ENCODE peak calls at places on chromosomes 3 and 15, in eight cellular contexts. S is GM13976, M is RWPE1, R is left lung, E is tibial artery, O is tibial nerve, L is fibroblast of lung, I is neural progenitor cell. D is an unnamed sample.

GRCh38 chr15:64288577-64288976 is 67.4 kb downstream of the CSNK1G1 start:
- DNase-seq in S (no peak), E (no peak), O (no peak), M (no peak), L (peak), I (no peak), R (no peak), D (no peak)

GRCh38 chr3:101631397-101631796 is 45.5 kb downstream of the ZBTB11 start:
- DNase-seq in M (no peak), L (no peak), O (no peak), R (no peak), S (no peak), E (no peak), I (no peak), D (no peak)

GRCh38 chr3:38646630-38647029 is 2.9 kb downstream of the SCN5A start:
- DNase-seq in R (no peak), E (peak), M (no peak), L (no peak), O (no peak), S (peak), I (peak), D (no peak)

GRCh38 chr15:23578521-23579150 is 13.2 kb downstream of the MKRN3 start:
- DNase-seq in L (no peak), R (no peak), S (no peak), O (no peak), E (no peak), I (no peak), M (no peak), D (no peak)

GRCh38 chr3:193240850-193241706 is at the start of gene PLAAT1:
- DNase-seq in I (peak), M (peak), O (no peak), E (peak), S (peak), R (peak), L (peak), D (no peak)

GRCh38 chr3:74413547-74414241 is 200.8 kb downstream of the CNTN3 start:
- DNase-seq in I (no peak), S (no peak), L (no peak), R (no peak), M (no peak), O (no peak), E (no peak), D (no peak)

GRCh38 chr15:98758224-98758623 is 109.9 kb downstream of the IGF1R start:
- DNase-seq in O (no peak), E (no peak), I (no peak), R (no peak), M (no peak), L (no peak), S (no peak), D (no peak)

GRCh38 chr3:117874028-117874765 is 1160.4 kb downstream of the IGSF11 start:
- DNase-seq in S (no peak), R (no peak), O (no peak), L (peak), I (peak), M (no peak), E (no peak), D (no peak)

GRCh38 chr3:142124243-142124642 is 25.1 kb downstream of the TFDP2 start:
- DNase-seq in I (no peak), M (no peak), L (no peak), E (no peak), O (no peak), R (no peak), S (no peak), D (no peak)

GRCh38 chr15:44788748-44789147 is 52.4 kb downstream of the TRIM69 start:
- DNase-seq in E (no peak), I (no peak), L (peak), O (no peak), M (no peak), S (no peak), R (no peak), D (no peak)

GRCh38 chr3:189369636-189370035 is 197.9 kb downstream of the TPRG1 start:
- DNase-seq in E (no peak), O (no peak), R (no peak), M (no peak), I (no peak), L (no peak), S (no peak), D (no peak)

GRCh38 chr15:68644088-68644904 is 65.5 kb downstream of the CORO2B start:
- DNase-seq in L (peak), R (no peak), O (no peak), M (no peak), S (no peak), E (no peak), I (no peak), D (no peak)

GRCh38 chr3:177647876-177648275 is 450.6 kb upstream of the TBL1XR1 start:
- DNase-seq in E (no peak), M (no peak), L (no peak), R (no peak), I (no peak), S (no peak), O (no peak), D (no peak)

GRCh38 chr15:96037584-96037983 is 292.9 kb upstream of the NR2F2 start:
- DNase-seq in S (no peak), M (no peak), E (no peak), I (no peak), R (no peak), L (peak), O (no peak), D (no peak)

GRCh38 chr3:59812778-59813558 is 763.1 kb upstream of the CFAP20DC start:
- DNase-seq in L (peak), S (no peak), E (no peak), R (no peak), O (no peak), I (peak), M (no peak), D (no peak)

GRCh38 chr3:45968706-45969105 is 25.4 kb downstream of the CXCR6 start:
- DNase-seq in O (no peak), I (no peak), M (no peak), R (no peak), E (no peak), S (no peak), L (peak), D (no peak)

GRCh38 chr3:10353661-10354372 is 32.9 kb upstream of the SEC13 start:
- DNase-seq in R (no peak), I (no peak), S (no peak), O (no peak), L (no peak), M (no peak), E (no peak), D (no peak)

GRCh38 chr3:138688871-138689299 is 80.3 kb downstream of the FAIM start:
- DNase-seq in S (no peak), O (no peak), M (no peak), L (no peak), R (no peak), I (no peak), E (no peak), D (no peak)

GRCh38 chr15:61396235-61396927 is 167.3 kb upstream of the RORA start:
- DNase-seq in R (no peak), M (no peak), L (no peak), O (no peak), S (no peak), E (no peak), I (no peak), D (no peak)

GRCh38 chr15:50552238-50552637 is 5.8 kb upstream of the USP50 start:
- DNase-seq in I (no peak), E (no peak), O (no peak), R (no peak), M (no peak), L (no peak), S (peak), D (no peak)

GRCh38 chr15:96171842-96172241 is 158.7 kb upstream of the NR2F2 start:
- DNase-seq in O (no peak), R (no peak), M (peak), L (peak), I (peak), E (no peak), S (no peak), D (no peak)

GRCh38 chr15:33468740-33469139 is 158.0 kb downstream of the RYR3 start:
- DNase-seq in I (no peak), S (no peak), L (no peak), O (no peak), E (no peak), R (no peak), M (no peak), D (no peak)

GRCh38 chr15:31327674-31328424 is 1.2 kb downstream of the KLF13 start:
- DNase-seq in S (peak), L (peak), M (peak), E (peak), R (peak), O (no peak), I (peak), D (no peak)

GRCh38 chr15:57705746-57706404 is 639 bp upstream of the POLR2M start:
- DNase-seq in M (no peak), L (no peak), S (no peak), R (no peak), I (no peak), O (no peak), E (no peak), D (no peak)

GRCh38 chr3:143443851-143444331 is 324.3 kb downstream of the CHST2 start:
- DNase-seq in O (peak), I (no peak), R (peak), M (peak), E (peak), S (no peak), L (peak), D (no peak)

GRCh38 chr3:25235033-25235432 is 193.0 kb upstream of the RARB start:
- DNase-seq in I (no peak), R (no peak), M (no peak), S (no peak), E (no peak), L (peak), O (no peak), D (no peak)

GRCh38 chr3:141255864-141256263 is 24.2 kb downstream of the PXYLP1 start:
- DNase-seq in L (no peak), S (no peak), M (no peak), E (peak), O (no peak), R (no peak), I (peak), D (no peak)

GRCh38 chr15:52082197-52083036 is 30.2 kb downstream of the BCL2L10 start:
- DNase-seq in S (peak), M (no peak), E (no peak), O (no peak), I (peak), L (peak), R (no peak), D (no peak)

GRCh38 chr15:75069301-75069925 is 46.0 kb downstream of the PPCDC start:
- DNase-seq in M (no peak), R (peak), E (no peak), I (no peak), L (no peak), S (peak), O (no peak), D (no peak)

GRCh38 chr3:135762188-135762853 is 203.2 kb upstream of the PPP2R3A start:
- DNase-seq in I (peak), O (no peak), M (no peak), R (no peak), L (no peak), E (no peak), S (no peak), D (no peak)
- TF ChIP-seq CTCF in I (peak), O (no peak), M (no peak), R (no peak), L (no peak), E (no peak), S (no peak), D (no peak)

GRCh38 chr3:154952538-154952937 is 127.6 kb upstream of the MME start:
- DNase-seq in M (no peak), E (no peak), O (no peak), I (no peak), S (no peak), L (no peak), R (no peak), D (no peak)

GRCh38 chr3:154956815-154957214 is 123.3 kb upstream of the MME start:
- DNase-seq in E (no peak), R (no peak), M (no peak), O (no peak), S (no peak), L (no peak), I (no peak), D (no peak)

GRCh38 chr3:154953538-154953937 is 126.6 kb upstream of the MME start:
- DNase-seq in E (no peak), M (no peak), R (no peak), S (no peak), I (no peak), O (no peak), L (no peak), D (no peak)

GRCh38 chr3:154955907-154956533 is 124.1 kb upstream of the MME start:
- DNase-seq in I (no peak), M (no peak), R (no peak), S (no peak), O (no peak), L (no peak), E (no peak), D (no peak)

GRCh38 chr3:154954750-154955149 is 125.4 kb upstream of the MME start:
- DNase-seq in S (no peak), I (peak), O (no peak), R (no peak), E (no peak), L (peak), M (peak), D (no peak)
- TF ChIP-seq CTCF in S (no peak), I (peak), O (no peak), R (peak), E (no peak), L (peak), M (peak), D (no peak)

GRCh38 chr3:149886957-149887356 is 73.9 kb downstream of the RNF13 start:
- DNase-seq in S (no peak), I (peak), M (no peak), L (no peak), R (no peak), O (no peak), E (no peak), D (no peak)
- TF ChIP-seq CTCF in S (no peak), I (peak), M (no peak), L (no peak), R (no peak), O (no peak), E (no peak), D (no peak)

GRCh38 chr3:47848599-47849117 is 45.7 kb downstream of the DHX30 start:
- DNase-seq in L (no peak), E (no peak), I (no peak), M (no peak), O (no peak), S (no peak), R (no peak), D (no peak)

GRCh38 chr3:47850803-47851417 is 48.0 kb downstream of the DHX30 start:
- DNase-seq in I (no peak), R (no peak), O (no peak), M (no peak), S (no peak), L (no peak), E (no peak), D (no peak)

GRCh38 chr3:47851888-47852603 is 49.1 kb downstream of the DHX30 start:
- DNase-seq in O (no peak), I (no peak), R (no peak), M (no peak), S (no peak), E (no peak), L (no peak), D (no peak)

GRCh38 chr3:47849186-47850061 is 46.5 kb downstream of the DHX30 start:
- DNase-seq in O (no peak), R (no peak), E (no peak), I (no peak), L (no peak), M (no peak), S (no peak), D (no peak)

GRCh38 chr3:47850062-47850802 is 47.3 kb downstream of the DHX30 start:
- DNase-seq in I (peak), E (no peak), M (no peak), O (no peak), R (no peak), L (no peak), S (no peak), D (no peak)
- TF ChIP-seq CTCF in I (peak), E (peak), M (peak), O (no peak), R (no peak), L (peak), S (no peak), D (no peak)

DNA sequence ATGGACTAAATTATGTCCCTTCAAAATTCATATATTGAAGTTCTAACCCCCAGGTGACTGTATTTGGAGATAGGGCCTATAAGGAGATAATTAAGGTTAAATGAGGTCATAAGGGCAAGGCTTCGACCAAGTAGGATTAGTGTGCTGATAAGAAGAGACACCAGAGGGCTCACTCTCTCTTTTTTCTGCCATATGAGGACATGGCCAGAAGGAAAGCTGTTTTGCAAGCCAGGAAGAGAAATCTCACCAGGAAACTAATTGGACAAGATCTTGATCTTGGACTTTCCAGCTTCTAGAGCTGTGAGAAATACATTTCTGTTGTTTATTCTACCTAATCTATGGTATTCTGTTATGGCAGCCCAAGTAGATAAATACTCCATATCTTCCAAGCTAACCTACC is 503.6 kb upstream of the NAALADL2 start:
- DNase-seq in M (no peak), S (no peak), L (no peak), E (no peak), O (no peak), R (no peak), I (peak), D (no peak)
- TF ChIP-seq CTCF in M (no peak), S (no peak), L (peak), E (no peak), O (peak), R (no peak), I (peak), D (no peak)

DNA sequence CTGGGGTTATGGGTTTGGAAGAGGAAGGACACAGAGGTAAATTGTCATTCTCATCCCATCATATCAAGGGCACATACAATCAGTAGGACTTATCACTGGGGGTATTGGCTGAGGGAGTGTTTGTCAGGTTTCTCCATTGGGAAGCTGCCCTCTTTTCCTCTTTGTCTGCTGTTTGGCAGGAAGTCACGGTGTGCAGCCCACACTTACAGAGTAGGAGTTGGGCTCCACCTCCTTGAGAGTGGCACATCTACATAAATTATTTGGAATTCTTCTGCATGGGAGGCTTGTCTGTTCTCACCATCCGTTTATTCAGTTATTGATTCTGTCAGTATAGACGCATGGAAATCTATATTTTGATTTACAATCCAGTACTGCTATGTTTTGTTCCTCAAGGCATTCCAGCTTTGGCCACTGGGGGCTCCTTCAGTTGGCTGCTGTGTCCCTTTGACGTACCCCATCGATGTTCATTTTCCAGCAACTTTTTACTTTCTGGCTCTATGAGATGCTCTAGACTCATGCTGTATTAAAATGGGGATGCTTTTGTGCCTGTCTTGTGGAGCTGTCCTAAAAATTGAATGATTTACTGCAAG is 200.3 kb downstream of the SLCO3A1 start:
- DNase-seq in L (no peak), O (no peak), M (no peak), E (no peak), S (no peak), I (no peak), R (no peak), D (no peak)
- TF ChIP-seq CTCF in L (peak), O (no peak), M (no peak), E (no peak), S (no peak), I (peak), R (no peak), D (no peak)

DNA sequence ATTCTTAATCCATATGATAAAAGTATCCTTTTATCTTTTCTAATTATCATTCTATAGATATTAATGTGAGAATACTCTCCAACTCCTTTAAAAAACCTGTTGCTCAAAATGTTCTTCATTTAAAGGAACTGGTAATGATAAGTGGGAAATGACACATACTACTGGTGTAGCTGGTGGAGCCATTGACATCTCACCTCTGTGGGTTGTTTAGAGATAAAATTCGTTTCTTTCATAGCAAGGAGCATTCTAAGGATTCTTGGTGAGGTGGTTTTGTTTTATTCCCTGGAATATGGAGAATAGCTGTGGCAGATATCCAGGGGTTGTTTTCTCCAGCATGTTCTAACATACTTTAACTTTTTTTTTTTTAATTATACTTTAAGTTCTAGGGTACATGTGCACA is 299.8 kb upstream of the THBS1 start:
- DNase-seq in E (no peak), R (no peak), M (no peak), S (no peak), O (no peak), I (no peak), L (peak), D (no peak)
- TF ChIP-seq CTCF in E (no peak), R (no peak), M (no peak), S (no peak), O (no peak), I (no peak), L (no peak), D (no peak)

GRCh38 chr3:58494107-58494506 is 2.2 kb downstream of the KCTD6 start:
- DNase-seq in E (no peak), I (no peak), O (no peak), M (no peak), R (no peak), L (no peak), S (no peak), D (no peak)

GRCh38 chr3:58490860-58491501 is 915 bp upstream of the KCTD6 start:
- DNase-seq in O (no peak), I (no peak), E (peak), R (no peak), L (no peak), M (no peak), S (no peak), D (no peak)

GRCh38 chr3:58492385-58492970 is 582 bp downstream of the KCTD6 start:
- DNase-seq in I (no peak), R (no peak), O (no peak), L (no peak), M (peak), E (no peak), S (peak), D (no peak)

GRCh38 chr3:58488962-58489361 is 2.9 kb upstream of the KCTD6 start:
- DNase-seq in E (no peak), S (no peak), M (no peak), L (no peak), R (no peak), O (no peak), I (no peak), D (no peak)

DNA sequence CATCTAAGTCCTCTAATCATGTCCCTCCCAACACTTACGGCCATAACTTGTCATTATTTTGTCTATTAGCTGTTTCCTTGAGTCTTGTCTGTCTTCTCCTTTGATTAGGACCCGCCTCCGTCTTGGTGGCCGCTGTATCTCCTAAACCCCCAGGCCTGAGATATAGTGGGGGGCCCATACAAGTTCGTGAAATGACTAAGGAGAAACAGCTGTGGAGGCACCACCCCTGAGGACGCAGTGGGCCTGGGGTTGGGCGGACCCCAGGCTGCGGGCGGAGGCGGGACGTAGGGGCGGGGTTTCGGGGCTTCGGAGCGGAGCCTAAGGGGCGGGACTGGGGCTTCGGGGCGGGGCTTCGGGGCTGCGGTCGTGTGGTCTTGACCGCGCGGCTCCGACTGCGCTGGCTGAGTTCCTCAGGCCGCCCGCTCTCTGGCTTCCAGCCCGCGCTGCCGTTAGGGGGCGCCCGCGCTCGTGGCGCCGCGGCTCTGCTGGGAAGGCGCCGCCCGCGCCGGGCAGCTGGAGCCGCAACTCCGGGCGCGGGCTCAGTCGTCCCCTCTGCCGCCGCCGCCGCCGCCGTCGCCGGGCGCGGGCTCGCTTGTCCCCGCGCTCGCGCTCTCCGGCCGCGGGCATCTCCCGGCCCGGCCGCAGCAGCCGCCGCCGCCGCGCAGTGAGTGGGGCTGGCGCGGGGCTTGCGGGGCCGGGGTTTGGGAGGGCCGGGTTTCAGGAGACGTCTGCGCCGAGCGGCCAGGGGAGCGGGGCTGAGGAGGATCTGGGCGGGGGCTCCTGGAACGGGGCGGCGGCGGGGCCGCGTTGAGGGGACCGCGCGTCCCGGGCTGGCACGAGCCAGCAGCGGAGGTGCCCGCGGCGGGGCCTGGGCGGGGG is at the start of gene KCTD6:
- DNase-seq in R (peak), E (peak), S (peak), M (peak), O (peak), I (peak), L (peak), D (peak)
- TF ChIP-seq CTCF in R (peak), E (peak), S (peak), M (peak), O (peak), I (peak), L (peak), D (no peak)

D was measured in omental fat pad.